ENCODE peak calls at places on chromosomes 13 and 19, in eight cellular contexts. G, R, Z, C, Y, A, W and E are unnamed samples.

GRCh38 chr19:30593358-30593757 is 221.2 kb downstream of the ZNF536 start:
- DNase-seq in G (no peak), R (no peak), Z (no peak), C (no peak), Y (no peak), A (no peak), W (no peak), E (no peak)

GRCh38 chr13:39232401-39232980 is 194.2 kb downstream of the NHLRC3 start:
- DNase-seq in G (no peak), R (no peak), Z (no peak), C (no peak), Y (no peak), A (no peak), W (no peak), E (no peak)

GRCh38 chr19:57648336-57649003 is 15.5 kb downstream of the ZNF211 start:
- DNase-seq in G (no peak), R (peak; percentile 5), Z (no peak), C (no peak), Y (no peak), A (no peak), W (no peak), E (no peak)

GRCh38 chr19:58558623-58559274 is 338 bp upstream of the UBE2M start:
- DNase-seq in G (peak; percentile 99), R (peak; percentile 99), Z (peak; percentile 100), C (peak; percentile 99), Y (peak; percentile 100), A (peak; percentile 99), W (peak; percentile 99), E (peak; percentile 98)

GRCh38 chr13:113020323-113021080 is 51.5 kb downstream of the MCF2L start:
- DNase-seq in G (no peak), R (no peak), Z (no peak), C (peak; percentile 41), Y (no peak), A (no peak), W (no peak), E (no peak)

GRCh38 chr13:28719227-28719562 is 425 bp upstream of the SLC46A3 start:
- DNase-seq in G (peak; percentile 4), R (no peak), Z (no peak), C (no peak), Y (no peak), A (no peak), W (no peak), E (no peak)

GRCh38 chr13:86877449-86877848 is 793.7 kb upstream of the SLITRK5 start:
- DNase-seq in G (no peak), R (no peak), Z (no peak), C (no peak), Y (no peak), A (no peak), W (no peak), E (no peak)

GRCh38 chr19:29841559-29842367 is 30.0 kb downstream of the CCNE1 start:
- DNase-seq in G (no peak), R (no peak), Z (peak; percentile 82), C (no peak), Y (no peak), A (no peak), W (peak; percentile 15), E (no peak)

GRCh38 chr19:40341601-40342482 is 6.4 kb downstream of the C19orf47 start:
- DNase-seq in G (no peak), R (no peak), Z (no peak), C (peak; percentile 54), Y (peak; percentile 82), A (no peak), W (peak; percentile 80), E (no peak)

GRCh38 chr13:50911937-50912624 is 2.5 kb downstream of the RNASEH2B start:
- DNase-seq in G (peak; percentile 97), R (peak; percentile 89), Z (peak; percentile 97), C (peak; percentile 89), Y (peak; percentile 86), A (peak; percentile 76), W (peak; percentile 89), E (peak; percentile 57)

GRCh38 chr13:61204025-61204424 is 211.6 kb downstream of the PCDH20 start:
- DNase-seq in G (no peak), R (no peak), Z (no peak), C (no peak), Y (no peak), A (no peak), W (no peak), E (no peak)

DNA sequence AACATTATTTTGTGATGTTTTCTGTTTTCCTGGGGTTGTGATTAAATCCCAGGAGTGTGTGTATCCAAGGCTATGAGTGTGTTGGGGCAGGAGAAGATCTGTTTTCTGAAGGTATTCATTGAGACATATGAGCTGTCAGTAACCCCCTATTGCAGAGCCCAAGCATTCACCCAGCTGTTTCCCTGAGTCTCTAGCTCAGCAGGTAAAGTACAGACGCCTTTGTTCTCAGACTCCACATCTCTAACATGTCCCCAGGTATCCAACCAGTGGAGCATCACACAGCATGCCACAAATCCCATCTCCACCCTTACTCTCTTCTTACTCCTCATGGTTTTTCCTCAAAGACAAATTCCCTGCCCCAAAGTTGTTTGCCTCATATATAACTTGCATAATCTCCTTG is 213.6 kb downstream of the PCDH20 start:
- DNase-seq in G (no peak), R (no peak), Z (peak; percentile 77), C (no peak), Y (no peak), A (no peak), W (no peak), E (no peak)
- H3K4me3 ChIP-seq in G (no peak overlapping the region), R (no peak overlapping the region), Z (no peak overlapping the region), C (no peak overlapping the region), Y (no peak overlapping the region), A (no peak overlapping the region), W (no peak overlapping the region), E (no peak overlapping the region)

GRCh38 chr13:109792416-109793090 is 6.2 kb upstream of the IRS2 start:
- DNase-seq in G (no peak), R (no peak), Z (no peak), C (no peak), Y (no peak), A (no peak), W (no peak), E (no peak)
- H3K9me3 ChIP-seq in G (no peaks in the 10 kb centered on the region), R (no peaks in the 10 kb centered on the region), Z (no peaks in the 10 kb centered on the region), C (no peaks in the 10 kb centered on the region), Y (no peaks in the 10 kb centered on the region), A (no peaks in the 10 kb centered on the region), W (no peaks in the 10 kb centered on the region), E (no peaks in the 10 kb centered on the region)

DNA sequence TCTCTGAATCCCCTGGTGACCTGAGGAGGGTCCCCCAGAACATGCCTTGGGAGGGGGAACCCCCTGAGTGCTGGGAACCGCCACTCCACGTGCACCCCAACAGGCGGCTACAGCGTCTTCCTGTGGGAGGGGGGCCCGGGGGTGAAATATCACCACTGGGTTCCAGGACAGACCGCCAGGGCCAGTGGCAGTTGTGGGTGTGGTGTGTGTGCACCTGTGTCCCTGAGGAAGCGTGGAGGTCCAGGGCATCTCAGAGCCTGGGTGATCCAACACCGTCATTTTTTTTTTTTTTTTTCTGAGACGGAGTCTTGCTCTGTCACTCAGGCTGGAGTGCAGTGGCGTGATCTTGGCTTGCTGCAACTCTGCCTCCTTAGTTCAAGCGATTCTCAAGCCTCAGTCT is 4.2 kb downstream of the ADGRE5 start:
- DNase-seq in G (no peak), R (no peak), Z (no peak), C (no peak), Y (no peak), A (no peak), W (no peak), E (no peak)
- H3K4me1 ChIP-seq in G (peaks cover 11% of the 10 kb centered on the region), R (peaks cover 32% of the 10 kb centered on the region), Z (no peaks in the 10 kb centered on the region), C (peaks cover 72% of the 10 kb centered on the region), Y (peaks cover 20% of the 10 kb centered on the region), A (peaks cover 5% of the 10 kb centered on the region), W (peaks cover 37% of the 10 kb centered on the region), E (peaks cover 31% of the 10 kb centered on the region)

DNA sequence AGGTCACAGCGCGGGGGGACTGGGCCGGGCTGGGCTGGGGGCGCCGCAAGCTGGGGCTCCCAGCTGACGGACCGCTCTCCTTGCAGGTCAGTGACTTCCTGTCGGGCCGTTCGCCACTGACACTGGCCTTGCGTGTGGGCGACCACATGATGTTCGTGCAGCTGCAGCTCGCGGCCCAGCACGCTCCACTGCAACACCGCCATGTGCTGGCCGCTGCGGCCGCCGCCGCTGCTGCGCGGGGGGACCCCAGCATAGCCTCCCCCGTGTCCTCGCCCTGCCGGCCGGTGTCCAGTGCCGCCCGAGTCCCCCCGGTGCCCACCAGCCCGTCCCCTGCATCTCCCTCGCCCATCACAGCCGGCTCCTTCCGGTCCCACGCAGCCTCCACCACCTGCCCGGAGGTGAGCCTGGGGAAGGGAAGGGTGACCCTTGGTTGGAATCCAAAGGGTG is 5.7 kb downstream of the MIDN start:
- DNase-seq in G (no peak), R (peak; percentile 41), Z (no peak), C (no peak), Y (no peak), A (peak; percentile 52), W (no peak), E (no peak)
- H3K4me3 ChIP-seq in G (peak overlapping the region; percentile 45), R (no peak overlapping the region), Z (no peak overlapping the region), C (peak overlapping the region; percentile 78), Y (peak overlapping the region; percentile 84), A (peak overlapping the region; percentile 65), W (peak overlapping the region; percentile 58), E (no peak overlapping the region)